ENCODE peak calls at places on chromosomes 3 and 15, in six cellular contexts. One of them, this sample, is unnamed.

GRCh38 chr15:64369078-64369607 is 12.1 kb downstream of the PCLAF start:
- DNase-seq in cardiac muscle cell: no peak
- DNase-seq in CD4-positive, alpha-beta T cell: no peak
- DNase-seq in uterus: no peak
- DNase-seq in stomach: no peak
- DNase-seq in memory B cell: no peak
- DNase-seq in this sample: no peak

GRCh38 chr3:78633626-78634025 is 1134.2 kb downstream of the ROBO1 start:
- DNase-seq in cardiac muscle cell: no peak
- DNase-seq in CD4-positive, alpha-beta T cell: no peak
- DNase-seq in uterus: no peak
- DNase-seq in stomach: no peak
- DNase-seq in memory B cell: no peak
- DNase-seq in this sample: no peak

GRCh38 chr3:122857019-122857418 is 62.1 kb downstream of the SLC49A4 start:
- DNase-seq in cardiac muscle cell: no peak
- DNase-seq in CD4-positive, alpha-beta T cell: no peak
- DNase-seq in uterus: no peak
- DNase-seq in stomach: no peak
- DNase-seq in memory B cell: no peak
- DNase-seq in this sample: no peak

GRCh38 chr3:59978979-59979378 is 929.2 kb upstream of the CFAP20DC start:
- DNase-seq in cardiac muscle cell: no peak
- DNase-seq in CD4-positive, alpha-beta T cell: no peak
- DNase-seq in uterus: no peak
- DNase-seq in stomach: no peak
- DNase-seq in memory B cell: no peak
- DNase-seq in this sample: no peak

GRCh38 chr3:159929181-159929893 is 59.3 kb upstream of the IL12A start:
- DNase-seq in cardiac muscle cell: no peak
- DNase-seq in CD4-positive, alpha-beta T cell: no peak
- DNase-seq in uterus: no peak
- DNase-seq in stomach: no peak
- DNase-seq in memory B cell: no peak
- DNase-seq in this sample: no peak

GRCh38 chr3:118884748-118885206 is 149.9 kb downstream of the IGSF11 start:
- DNase-seq in cardiac muscle cell: peak; percentile 76
- DNase-seq in CD4-positive, alpha-beta T cell: peak; percentile 62
- DNase-seq in uterus: no peak
- DNase-seq in stomach: peak; percentile 79
- DNase-seq in memory B cell: peak; percentile 51
- DNase-seq in this sample: peak; percentile 65

GRCh38 chr3:106333911-106334618 is 465.3 kb upstream of the CBLB start:
- DNase-seq in cardiac muscle cell: no peak
- DNase-seq in CD4-positive, alpha-beta T cell: no peak
- DNase-seq in uterus: no peak
- DNase-seq in stomach: no peak
- DNase-seq in memory B cell: no peak
- DNase-seq in this sample: no peak

GRCh38 chr3:165383381-165383780 is 187.2 kb upstream of the SLITRK3 start:
- DNase-seq in cardiac muscle cell: no peak
- DNase-seq in CD4-positive, alpha-beta T cell: no peak
- DNase-seq in uterus: no peak
- DNase-seq in stomach: no peak
- DNase-seq in memory B cell: no peak
- DNase-seq in this sample: no peak

GRCh38 chr15:29670945-29671307 is 151.3 kb downstream of the TJP1 start:
- DNase-seq in cardiac muscle cell: no peak
- DNase-seq in CD4-positive, alpha-beta T cell: no peak
- DNase-seq in uterus: no peak
- DNase-seq in stomach: peak; percentile 89
- DNase-seq in memory B cell: no peak
- DNase-seq in this sample: peak; percentile 87

GRCh38 chr3:192063570-192063969 is 602.6 kb downstream of the PYDC2 start:
- DNase-seq in cardiac muscle cell: no peak
- DNase-seq in CD4-positive, alpha-beta T cell: no peak
- DNase-seq in uterus: no peak
- DNase-seq in stomach: no peak
- DNase-seq in memory B cell: no peak
- DNase-seq in this sample: no peak

GRCh38 chr3:143951351-143951971 is 20.2 kb upstream of the DIPK2A start:
- DNase-seq in cardiac muscle cell: peak; percentile 46
- DNase-seq in CD4-positive, alpha-beta T cell: no peak
- DNase-seq in uterus: no peak
- DNase-seq in stomach: no peak
- DNase-seq in memory B cell: no peak
- DNase-seq in this sample: no peak

GRCh38 chr3:141979050-141979671 is 102.7 kb downstream of the ATP1B3 start:
- DNase-seq in cardiac muscle cell: no peak
- DNase-seq in CD4-positive, alpha-beta T cell: no peak
- DNase-seq in uterus: no peak
- DNase-seq in stomach: no peak
- DNase-seq in memory B cell: no peak
- DNase-seq in this sample: no peak

GRCh38 chr3:122931636-122932035 is 95.9 kb downstream of the SEMA5B start:
- DNase-seq in cardiac muscle cell: no peak
- DNase-seq in CD4-positive, alpha-beta T cell: no peak
- DNase-seq in uterus: no peak
- DNase-seq in stomach: no peak
- DNase-seq in memory B cell: no peak
- DNase-seq in this sample: no peak

GRCh38 chr15:81235781-81236507 is 39.3 kb downstream of the IL16 start:
- DNase-seq in cardiac muscle cell: no peak
- DNase-seq in CD4-positive, alpha-beta T cell: no peak
- DNase-seq in uterus: peak; percentile 76
- DNase-seq in stomach: no peak
- DNase-seq in memory B cell: no peak
- DNase-seq in this sample: no peak

GRCh38 chr3:197700095-197700494 is 36.6 kb downstream of the RUBCN start:
- DNase-seq in cardiac muscle cell: no peak
- DNase-seq in CD4-positive, alpha-beta T cell: no peak
- DNase-seq in uterus: no peak
- DNase-seq in stomach: no peak
- DNase-seq in memory B cell: no peak
- DNase-seq in this sample: no peak

GRCh38 chr3:117255736-117256135 is 546.2 kb downstream of the TUSC7 start:
- DNase-seq in cardiac muscle cell: no peak
- DNase-seq in CD4-positive, alpha-beta T cell: no peak
- DNase-seq in uterus: no peak
- DNase-seq in stomach: no peak
- DNase-seq in memory B cell: no peak
- DNase-seq in this sample: no peak

GRCh38 chr15:52002351-52002750 is 16.7 kb upstream of the MAPK6 start:
- DNase-seq in cardiac muscle cell: no peak
- DNase-seq in CD4-positive, alpha-beta T cell: no peak
- DNase-seq in uterus: no peak
- DNase-seq in stomach: no peak
- DNase-seq in memory B cell: no peak
- DNase-seq in this sample: no peak

GRCh38 chr3:120569224-120569915 is 26.8 kb upstream of the NDUFB4 start:
- DNase-seq in cardiac muscle cell: peak; percentile 44
- DNase-seq in CD4-positive, alpha-beta T cell: no peak
- DNase-seq in uterus: no peak
- DNase-seq in stomach: no peak
- DNase-seq in memory B cell: no peak
- DNase-seq in this sample: no peak